ENCODE peak calls at places on chromosomes 6 and 20, in ten cellular contexts. One of them, this sample, is unnamed.

GRCh38 chr6:82494367-82494766 is 130.8 kb downstream of the TPBG start:
- DNase-seq in NCI-H1092 treated with DMSO at 0.1 percent for 48 hours: no peak
- DNase-seq in epithelial cell of proximal tubule: no peak
- DNase-seq in NCI-H2171 treated with DMSO at 0.1 percent for 48 hours: no peak
- DNase-seq in mesendoderm: peak
- DNase-seq in activated naive CD4-positive, alpha-beta T cell treated with anti-CD3 and anti-CD28 coated beads, Interleukin-2, amount 10 ng/mL, durations not matched to agents 7 days and 5 days: no peak
- DNase-seq in AG10803: no peak
- DNase-seq in stimulated activated naive CD8-positive, alpha-beta T cell treated with anti-CD3 and anti-CD28 coated beads, Interleukin-15, Interleukin-2, amounts not matched to agents 100 U/mL and 50 U/mL, for 24 hours: no peak
- DNase-seq in astrocyte of the cerebellum: no peak
- DNase-seq in ascending aorta: no peak
- DNase-seq in this sample: peak

GRCh38 chr20:31517373-31517772 is 3.1 kb downstream of the HM13 start:
- DNase-seq in NCI-H1092 treated with DMSO at 0.1 percent for 48 hours: no peak
- DNase-seq in epithelial cell of proximal tubule: no peak
- DNase-seq in NCI-H2171 treated with DMSO at 0.1 percent for 48 hours: peak
- DNase-seq in mesendoderm: peak
- DNase-seq in activated naive CD4-positive, alpha-beta T cell treated with anti-CD3 and anti-CD28 coated beads, Interleukin-2, amount 10 ng/mL, durations not matched to agents 7 days and 5 days: peak
- DNase-seq in AG10803: peak
- DNase-seq in stimulated activated naive CD8-positive, alpha-beta T cell treated with anti-CD3 and anti-CD28 coated beads, Interleukin-15, Interleukin-2, amounts not matched to agents 100 U/mL and 50 U/mL, for 24 hours: peak
- DNase-seq in astrocyte of the cerebellum: peak
- DNase-seq in ascending aorta: no peak
- DNase-seq in this sample: peak

GRCh38 chr6:14781707-14782306 is 464.1 kb upstream of the JARID2 start:
- DNase-seq in NCI-H1092 treated with DMSO at 0.1 percent for 48 hours: no peak
- DNase-seq in epithelial cell of proximal tubule: no peak
- DNase-seq in NCI-H2171 treated with DMSO at 0.1 percent for 48 hours: no peak
- DNase-seq in mesendoderm: no peak
- DNase-seq in activated naive CD4-positive, alpha-beta T cell treated with anti-CD3 and anti-CD28 coated beads, Interleukin-2, amount 10 ng/mL, durations not matched to agents 7 days and 5 days: no peak
- DNase-seq in AG10803: no peak
- DNase-seq in stimulated activated naive CD8-positive, alpha-beta T cell treated with anti-CD3 and anti-CD28 coated beads, Interleukin-15, Interleukin-2, amounts not matched to agents 100 U/mL and 50 U/mL, for 24 hours: no peak
- DNase-seq in astrocyte of the cerebellum: no peak
- DNase-seq in ascending aorta: no peak
- DNase-seq in this sample: no peak

GRCh38 chr6:31947864-31948263 is 2.0 kb downstream of the CFB start:
- DNase-seq in NCI-H1092 treated with DMSO at 0.1 percent for 48 hours: no peak
- DNase-seq in epithelial cell of proximal tubule: no peak
- DNase-seq in NCI-H2171 treated with DMSO at 0.1 percent for 48 hours: no peak
- DNase-seq in mesendoderm: no peak
- DNase-seq in activated naive CD4-positive, alpha-beta T cell treated with anti-CD3 and anti-CD28 coated beads, Interleukin-2, amount 10 ng/mL, durations not matched to agents 7 days and 5 days: no peak
- DNase-seq in AG10803: no peak
- DNase-seq in stimulated activated naive CD8-positive, alpha-beta T cell treated with anti-CD3 and anti-CD28 coated beads, Interleukin-15, Interleukin-2, amounts not matched to agents 100 U/mL and 50 U/mL, for 24 hours: no peak
- DNase-seq in astrocyte of the cerebellum: no peak
- DNase-seq in ascending aorta: no peak
- DNase-seq in this sample: no peak

GRCh38 chr20:11952621-11953020 is 34.9 kb downstream of the BTBD3 start:
- DNase-seq in NCI-H1092 treated with DMSO at 0.1 percent for 48 hours: no peak
- DNase-seq in epithelial cell of proximal tubule: peak
- DNase-seq in NCI-H2171 treated with DMSO at 0.1 percent for 48 hours: no peak
- DNase-seq in mesendoderm: no peak
- DNase-seq in activated naive CD4-positive, alpha-beta T cell treated with anti-CD3 and anti-CD28 coated beads, Interleukin-2, amount 10 ng/mL, durations not matched to agents 7 days and 5 days: no peak
- DNase-seq in AG10803: peak
- DNase-seq in stimulated activated naive CD8-positive, alpha-beta T cell treated with anti-CD3 and anti-CD28 coated beads, Interleukin-15, Interleukin-2, amounts not matched to agents 100 U/mL and 50 U/mL, for 24 hours: no peak
- DNase-seq in astrocyte of the cerebellum: peak
- DNase-seq in ascending aorta: no peak
- DNase-seq in this sample: no peak

GRCh38 chr6:3710403-3710802 is 41.1 kb downstream of the PXDC1 start:
- DNase-seq in NCI-H1092 treated with DMSO at 0.1 percent for 48 hours: no peak
- DNase-seq in epithelial cell of proximal tubule: no peak
- DNase-seq in NCI-H2171 treated with DMSO at 0.1 percent for 48 hours: no peak
- DNase-seq in mesendoderm: no peak
- DNase-seq in activated naive CD4-positive, alpha-beta T cell treated with anti-CD3 and anti-CD28 coated beads, Interleukin-2, amount 10 ng/mL, durations not matched to agents 7 days and 5 days: no peak
- DNase-seq in AG10803: no peak
- DNase-seq in stimulated activated naive CD8-positive, alpha-beta T cell treated with anti-CD3 and anti-CD28 coated beads, Interleukin-15, Interleukin-2, amounts not matched to agents 100 U/mL and 50 U/mL, for 24 hours: no peak
- DNase-seq in astrocyte of the cerebellum: no peak
- DNase-seq in ascending aorta: no peak
- DNase-seq in this sample: no peak

GRCh38 chr6:79713701-79714322 is 82.7 kb downstream of the SH3BGRL2 start:
- DNase-seq in NCI-H1092 treated with DMSO at 0.1 percent for 48 hours: peak
- DNase-seq in epithelial cell of proximal tubule: no peak
- DNase-seq in NCI-H2171 treated with DMSO at 0.1 percent for 48 hours: peak
- DNase-seq in mesendoderm: peak
- DNase-seq in activated naive CD4-positive, alpha-beta T cell treated with anti-CD3 and anti-CD28 coated beads, Interleukin-2, amount 10 ng/mL, durations not matched to agents 7 days and 5 days: peak
- DNase-seq in AG10803: peak
- DNase-seq in stimulated activated naive CD8-positive, alpha-beta T cell treated with anti-CD3 and anti-CD28 coated beads, Interleukin-15, Interleukin-2, amounts not matched to agents 100 U/mL and 50 U/mL, for 24 hours: peak
- DNase-seq in astrocyte of the cerebellum: no peak
- DNase-seq in ascending aorta: no peak
- DNase-seq in this sample: peak

GRCh38 chr6:169093121-169093723 is 160.4 kb downstream of the THBS2 start:
- DNase-seq in NCI-H1092 treated with DMSO at 0.1 percent for 48 hours: no peak
- DNase-seq in epithelial cell of proximal tubule: no peak
- DNase-seq in NCI-H2171 treated with DMSO at 0.1 percent for 48 hours: no peak
- DNase-seq in mesendoderm: no peak
- DNase-seq in activated naive CD4-positive, alpha-beta T cell treated with anti-CD3 and anti-CD28 coated beads, Interleukin-2, amount 10 ng/mL, durations not matched to agents 7 days and 5 days: no peak
- DNase-seq in AG10803: peak
- DNase-seq in stimulated activated naive CD8-positive, alpha-beta T cell treated with anti-CD3 and anti-CD28 coated beads, Interleukin-15, Interleukin-2, amounts not matched to agents 100 U/mL and 50 U/mL, for 24 hours: no peak
- DNase-seq in astrocyte of the cerebellum: no peak
- DNase-seq in ascending aorta: no peak
- DNase-seq in this sample: no peak

GRCh38 chr20:10611357-10611756 is 62.4 kb downstream of the JAG1 start:
- DNase-seq in NCI-H1092 treated with DMSO at 0.1 percent for 48 hours: no peak
- DNase-seq in epithelial cell of proximal tubule: no peak
- DNase-seq in NCI-H2171 treated with DMSO at 0.1 percent for 48 hours: no peak
- DNase-seq in mesendoderm: peak
- DNase-seq in activated naive CD4-positive, alpha-beta T cell treated with anti-CD3 and anti-CD28 coated beads, Interleukin-2, amount 10 ng/mL, durations not matched to agents 7 days and 5 days: no peak
- DNase-seq in AG10803: peak
- DNase-seq in stimulated activated naive CD8-positive, alpha-beta T cell treated with anti-CD3 and anti-CD28 coated beads, Interleukin-15, Interleukin-2, amounts not matched to agents 100 U/mL and 50 U/mL, for 24 hours: peak
- DNase-seq in astrocyte of the cerebellum: no peak
- DNase-seq in ascending aorta: no peak
- DNase-seq in this sample: peak